ENCODE peak calls at places on chromosomes 2 and 18, in ten cellular contexts. One of them, this sample, is unnamed.

GRCh38 chr18:68995675-68996074 is 197.8 kb downstream of the CCDC102B start:
- DNase-seq in BJ: no peak
- DNase-seq in Caco-2: no peak
- DNase-seq in osteocyte: no peak
- DNase-seq in endodermal cell: no peak
- DNase-seq in lower leg skin: no peak
- DNase-seq in WTC11: no peak
- DNase-seq in heart left ventricle: no peak
- DNase-seq in hepatocyte: no peak
- DNase-seq in K562: no peak
- DNase-seq in this sample: no peak

GRCh38 chr2:73386342-73386868 is 769 bp downstream of the ALMS1 start:
- DNase-seq in hepatocyte: no peak
- DNase-seq in Caco-2: no peak
- DNase-seq in WTC11: no peak
- DNase-seq in endodermal cell: no peak
- DNase-seq in BJ: no peak
- DNase-seq in K562: no peak
- DNase-seq in lower leg skin: no peak
- DNase-seq in osteocyte: no peak
- DNase-seq in heart left ventricle: no peak
- DNase-seq in this sample: no peak

GRCh38 chr2:117862459-117862858 is 48.0 kb downstream of the DDX18 start:
- DNase-seq in Caco-2: no peak
- DNase-seq in lower leg skin: no peak
- DNase-seq in osteocyte: no peak
- DNase-seq in hepatocyte: no peak
- DNase-seq in K562: no peak
- DNase-seq in BJ: no peak
- DNase-seq in endodermal cell: no peak
- DNase-seq in heart left ventricle: no peak
- DNase-seq in WTC11: no peak
- DNase-seq in this sample: no peak

GRCh38 chr2:9629222-9630000 is 1.4 kb downstream of the YWHAQ start:
- DNase-seq in BJ: no peak
- DNase-seq in endodermal cell: no peak
- DNase-seq in K562: peak
- DNase-seq in WTC11: no peak
- DNase-seq in osteocyte: no peak
- DNase-seq in lower leg skin: no peak
- DNase-seq in hepatocyte: peak
- DNase-seq in Caco-2: no peak
- DNase-seq in heart left ventricle: no peak
- DNase-seq in this sample: no peak

GRCh38 chr2:25822190-25823117 is 55.8 kb downstream of the ASXL2 start:
- DNase-seq in heart left ventricle: peak
- DNase-seq in endodermal cell: peak
- DNase-seq in Caco-2: no peak
- DNase-seq in osteocyte: no peak
- DNase-seq in BJ: no peak
- DNase-seq in K562: no peak
- DNase-seq in lower leg skin: no peak
- DNase-seq in WTC11: peak
- DNase-seq in hepatocyte: peak
- DNase-seq in this sample: no peak

GRCh38 chr18:47247036-47247832 is 4.2 kb downstream of the SKOR2 start:
- DNase-seq in osteocyte: no peak
- DNase-seq in BJ: no peak
- DNase-seq in WTC11: peak
- DNase-seq in K562: no peak
- DNase-seq in hepatocyte: peak
- DNase-seq in endodermal cell: peak
- DNase-seq in lower leg skin: no peak
- DNase-seq in heart left ventricle: peak
- DNase-seq in Caco-2: no peak
- DNase-seq in this sample: no peak

GRCh38 chr2:128302011-128302743 is 16.5 kb downstream of the HS6ST1 start:
- DNase-seq in endodermal cell: no peak
- DNase-seq in osteocyte: no peak
- DNase-seq in lower leg skin: no peak
- DNase-seq in BJ: no peak
- DNase-seq in Caco-2: no peak
- DNase-seq in heart left ventricle: no peak
- DNase-seq in K562: no peak
- DNase-seq in hepatocyte: no peak
- DNase-seq in WTC11: no peak
- DNase-seq in this sample: no peak

GRCh38 chr2:149650006-149650405 is 62.4 kb upstream of the MMADHC start:
- DNase-seq in osteocyte: no peak
- DNase-seq in endodermal cell: no peak
- DNase-seq in WTC11: no peak
- DNase-seq in BJ: no peak
- DNase-seq in hepatocyte: no peak
- DNase-seq in heart left ventricle: no peak
- DNase-seq in Caco-2: no peak
- DNase-seq in K562: no peak
- DNase-seq in lower leg skin: no peak
- DNase-seq in this sample: no peak

GRCh38 chr2:147364597-147364996 is 480.2 kb upstream of the ACVR2A start:
- DNase-seq in WTC11: no peak
- DNase-seq in heart left ventricle: no peak
- DNase-seq in osteocyte: no peak
- DNase-seq in K562: no peak
- DNase-seq in Caco-2: no peak
- DNase-seq in hepatocyte: no peak
- DNase-seq in endodermal cell: no peak
- DNase-seq in lower leg skin: no peak
- DNase-seq in BJ: no peak
- DNase-seq in this sample: no peak

GRCh38 chr2:219452361-219453317 is 18.0 kb downstream of the SPEG start:
- DNase-seq in K562: peak
- DNase-seq in lower leg skin: no peak
- DNase-seq in Caco-2: no peak
- DNase-seq in BJ: peak
- DNase-seq in heart left ventricle: peak
- DNase-seq in osteocyte: no peak
- DNase-seq in hepatocyte: peak
- DNase-seq in endodermal cell: peak
- DNase-seq in WTC11: peak
- DNase-seq in this sample: no peak

GRCh38 chr2:43174368-43175186 is 51.8 kb downstream of the ZFP36L2 start:
- DNase-seq in BJ: no peak
- DNase-seq in Caco-2: no peak
- DNase-seq in osteocyte: no peak
- DNase-seq in K562: no peak
- DNase-seq in hepatocyte: no peak
- DNase-seq in WTC11: no peak
- DNase-seq in heart left ventricle: peak
- DNase-seq in lower leg skin: no peak
- DNase-seq in endodermal cell: no peak
- DNase-seq in this sample: peak

GRCh38 chr2:239238381-239238780 is 162.4 kb downstream of the HDAC4 start:
- DNase-seq in BJ: no peak
- DNase-seq in heart left ventricle: no peak
- DNase-seq in Caco-2: no peak
- DNase-seq in WTC11: no peak
- DNase-seq in osteocyte: no peak
- DNase-seq in endodermal cell: peak
- DNase-seq in lower leg skin: no peak
- DNase-seq in hepatocyte: no peak
- DNase-seq in K562: no peak
- DNase-seq in this sample: no peak

GRCh38 chr2:127516031-127516430 is 10.3 kb downstream of the IWS1 start:
- DNase-seq in BJ: no peak
- DNase-seq in osteocyte: no peak
- DNase-seq in lower leg skin: peak
- DNase-seq in K562: no peak
- DNase-seq in heart left ventricle: peak
- DNase-seq in WTC11: no peak
- DNase-seq in hepatocyte: no peak
- DNase-seq in Caco-2: no peak
- DNase-seq in endodermal cell: no peak
- DNase-seq in this sample: no peak

GRCh38 chr2:101982630-101983029 is 9.1 kb upstream of the IL1R2 start:
- DNase-seq in endodermal cell: no peak
- DNase-seq in hepatocyte: no peak
- DNase-seq in K562: no peak
- DNase-seq in lower leg skin: no peak
- DNase-seq in heart left ventricle: no peak
- DNase-seq in BJ: no peak
- DNase-seq in WTC11: no peak
- DNase-seq in osteocyte: no peak
- DNase-seq in Caco-2: no peak
- DNase-seq in this sample: no peak

GRCh38 chr2:101983486-101983885 is 8.3 kb upstream of the IL1R2 start:
- DNase-seq in Caco-2: no peak
- DNase-seq in BJ: no peak
- DNase-seq in osteocyte: no peak
- DNase-seq in lower leg skin: no peak
- DNase-seq in endodermal cell: no peak
- DNase-seq in WTC11: no peak
- DNase-seq in K562: no peak
- DNase-seq in hepatocyte: no peak
- DNase-seq in heart left ventricle: no peak
- DNase-seq in this sample: no peak

GRCh38 chr2:101985101-101985792 is 6.5 kb upstream of the IL1R2 start:
- DNase-seq in osteocyte: no peak
- DNase-seq in K562: no peak
- DNase-seq in Caco-2: peak
- DNase-seq in heart left ventricle: no peak
- DNase-seq in lower leg skin: no peak
- DNase-seq in WTC11: no peak
- DNase-seq in BJ: no peak
- DNase-seq in hepatocyte: no peak
- DNase-seq in endodermal cell: no peak
- DNase-seq in this sample: no peak

GRCh38 chr2:101984656-101985055 is 7.1 kb upstream of the IL1R2 start:
- DNase-seq in K562: no peak
- DNase-seq in WTC11: no peak
- DNase-seq in Caco-2: no peak
- DNase-seq in BJ: no peak
- DNase-seq in hepatocyte: no peak
- DNase-seq in heart left ventricle: no peak
- DNase-seq in lower leg skin: no peak
- DNase-seq in osteocyte: no peak
- DNase-seq in endodermal cell: no peak
- DNase-seq in this sample: no peak

DNA sequence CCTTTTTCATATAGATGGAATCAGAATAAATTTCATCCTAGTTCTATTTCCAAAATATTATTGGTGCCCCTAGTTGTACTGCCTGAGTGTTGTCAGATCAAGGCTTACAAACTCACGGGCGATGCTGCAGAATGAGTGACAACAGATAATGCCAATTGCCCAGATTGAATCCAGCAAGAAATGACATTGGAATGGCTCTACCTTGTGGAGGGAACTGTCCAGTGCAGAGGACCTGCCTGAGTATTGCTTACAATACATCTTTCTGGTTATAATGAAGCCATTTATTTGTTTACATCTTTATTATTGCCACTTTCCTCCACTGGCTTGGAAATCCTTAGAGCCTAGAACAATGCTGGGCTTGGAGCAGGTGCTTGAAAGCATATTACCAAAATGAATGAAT is 7.8 kb upstream of the IL1R2 start:
- DNase-seq in BJ: no peak
- DNase-seq in osteocyte: no peak
- DNase-seq in endodermal cell: no peak
- DNase-seq in lower leg skin: no peak
- DNase-seq in heart left ventricle: no peak
- DNase-seq in K562: no peak
- DNase-seq in hepatocyte: no peak
- DNase-seq in WTC11: no peak
- DNase-seq in Caco-2: no peak
- DNase-seq in this sample: no peak
- TF ChIP-seq CTCF in BJ: peak
- TF ChIP-seq CTCF in osteocyte: peak
- TF ChIP-seq CTCF in endodermal cell: peak
- TF ChIP-seq CTCF in lower leg skin: no peak
- TF ChIP-seq CTCF in heart left ventricle: peak
- TF ChIP-seq CTCF in K562: no peak
- TF ChIP-seq CTCF in hepatocyte: peak
- TF ChIP-seq CTCF in WTC11: no peak
- TF ChIP-seq CTCF in Caco-2: peak
- TF ChIP-seq CTCF in this sample: no peak

DNA sequence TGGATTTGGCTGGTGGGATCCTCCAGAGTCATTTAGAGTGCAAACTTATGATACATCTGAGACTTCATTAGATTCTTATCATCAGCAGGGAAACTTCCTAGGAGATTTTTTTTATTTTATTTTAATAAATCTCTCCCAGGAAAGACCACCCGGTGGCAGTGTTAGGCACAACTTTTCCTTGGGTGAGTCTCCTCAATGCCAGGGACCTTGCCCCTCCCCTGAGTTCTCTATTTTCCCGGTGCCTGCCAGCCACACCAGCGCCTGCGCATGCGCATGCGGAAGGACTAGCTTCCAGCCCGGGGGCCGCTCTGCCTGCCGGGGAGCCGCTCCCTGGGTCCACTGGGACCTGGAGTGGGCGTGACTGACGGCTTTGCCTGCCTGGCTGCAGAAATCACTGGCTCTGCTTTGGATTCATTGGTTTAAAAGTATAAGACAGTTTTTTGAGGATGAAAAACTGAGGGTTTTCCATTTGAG is 86.6 kb downstream of the TMEM182 start:
- DNase-seq in osteocyte: no peak
- DNase-seq in K562: peak
- DNase-seq in WTC11: peak
- DNase-seq in Caco-2: peak
- DNase-seq in lower leg skin: no peak
- DNase-seq in hepatocyte: peak
- DNase-seq in endodermal cell: peak
- DNase-seq in heart left ventricle: peak
- DNase-seq in BJ: no peak
- DNase-seq in this sample: no peak
- TF ChIP-seq CTCF in osteocyte: peak
- TF ChIP-seq CTCF in K562: no peak
- TF ChIP-seq CTCF in WTC11: no peak
- TF ChIP-seq CTCF in Caco-2: no peak
- TF ChIP-seq CTCF in lower leg skin: no peak
- TF ChIP-seq CTCF in hepatocyte: peak
- TF ChIP-seq CTCF in endodermal cell: peak
- TF ChIP-seq CTCF in heart left ventricle: no peak
- TF ChIP-seq CTCF in BJ: no peak
- TF ChIP-seq CTCF in this sample: no peak

GRCh38 chr2:192749606-192750200 is 555.0 kb upstream of the TMEFF2 start:
- DNase-seq in endodermal cell: peak
- DNase-seq in WTC11: no peak
- DNase-seq in K562: no peak
- DNase-seq in lower leg skin: no peak
- DNase-seq in osteocyte: no peak
- DNase-seq in Caco-2: no peak
- DNase-seq in hepatocyte: peak
- DNase-seq in BJ: no peak
- DNase-seq in heart left ventricle: no peak
- DNase-seq in this sample: no peak
- TF ChIP-seq CTCF in endodermal cell: peak
- TF ChIP-seq CTCF in WTC11: no peak
- TF ChIP-seq CTCF in K562: no peak
- TF ChIP-seq CTCF in lower leg skin: no peak
- TF ChIP-seq CTCF in osteocyte: peak
- TF ChIP-seq CTCF in Caco-2: peak
- TF ChIP-seq CTCF in hepatocyte: peak
- TF ChIP-seq CTCF in BJ: no peak
- TF ChIP-seq CTCF in heart left ventricle: no peak
- TF ChIP-seq CTCF in this sample: no peak

GRCh38 chr2:165691615-165692014 is 102.4 kb downstream of the GALNT3 start:
- DNase-seq in heart left ventricle: no peak
- DNase-seq in Caco-2: no peak
- DNase-seq in K562: peak
- DNase-seq in endodermal cell: peak
- DNase-seq in BJ: peak
- DNase-seq in WTC11: peak
- DNase-seq in lower leg skin: no peak
- DNase-seq in osteocyte: no peak
- DNase-seq in hepatocyte: peak
- DNase-seq in this sample: no peak
- TF ChIP-seq CTCF in heart left ventricle: no peak
- TF ChIP-seq CTCF in Caco-2: no peak
- TF ChIP-seq CTCF in K562: no peak
- TF ChIP-seq CTCF in endodermal cell: peak
- TF ChIP-seq CTCF in BJ: peak
- TF ChIP-seq CTCF in WTC11: no peak
- TF ChIP-seq CTCF in lower leg skin: no peak
- TF ChIP-seq CTCF in osteocyte: peak
- TF ChIP-seq CTCF in hepatocyte: no peak
- TF ChIP-seq CTCF in this sample: no peak

This sample was measured in GM12864.